ENCODE peak calls at places on chromosome 4, in nine cellular contexts. H is T-helper 22 cell; S is GM10248; F is nephron progenitor cell; K is foreskin fibroblast; J is ovary; E is activated CD8-positive, alpha-beta memory T cell treated with anti-CD3 and anti-CD28 coated beads for 4 hours; Z is DMS 273 treated with DMSO at 0.1 percent for 48 hours; D is fibroblast of lung. C is an unnamed sample.

GRCh38 chr4:6618386-6619115 is 21.9 kb upstream of the MRFAP1 start:
- DNase-seq in K (no peak), F (no peak), E (no peak), J (no peak), D (no peak), Z (no peak), S (no peak), H (no peak), C (no peak)

GRCh38 chr4:75344915-75345314 is 169.3 kb downstream of the RCHY1 start:
- DNase-seq in J (no peak), E (no peak), Z (no peak), K (no peak), D (peak; percentile 31), H (no peak), S (no peak), F (no peak), C (no peak)

GRCh38 chr4:166165829-166166420 is 292.9 kb downstream of the TLL1 start:
- DNase-seq in F (peak; percentile 41), H (no peak), S (peak; percentile 37), D (peak; percentile 66), J (no peak), Z (peak; percentile 7), E (no peak), K (peak; percentile 44), C (no peak)

GRCh38 chr4:181637186-181638105 is 605.8 kb upstream of the TENM3 start:
- DNase-seq in F (no peak), D (peak; percentile 58), E (no peak), K (no peak), J (no peak), Z (no peak), H (no peak), S (no peak), C (no peak)

GRCh38 chr4:41069268-41069667 is 145.1 kb downstream of the APBB2 start:
- DNase-seq in H (no peak), K (no peak), S (no peak), J (no peak), F (no peak), Z (no peak), E (no peak), D (peak; percentile 73), C (no peak)

GRCh38 chr4:182874158-182874855 is 42.9 kb downstream of the DCTD start:
- DNase-seq in J (no peak), H (no peak), K (no peak), F (no peak), D (no peak), E (no peak), Z (no peak), S (no peak), C (no peak)

GRCh38 chr4:176744091-176744490 is 48.6 kb downstream of the VEGFC start:
- DNase-seq in D (peak; percentile 25), E (no peak), K (no peak), H (no peak), S (no peak), Z (no peak), J (no peak), F (no peak), C (no peak)

GRCh38 chr4:110621839-110622751 is 782 bp downstream of the PITX2 start:
- DNase-seq in K (no peak), H (no peak), F (peak; percentile 60), E (no peak), Z (no peak), S (no peak), D (no peak), J (no peak), C (no peak)

GRCh38 chr4:5865896-5866599 is 26.8 kb downstream of the CRMP1 start:
- DNase-seq in K (no peak), H (no peak), Z (no peak), F (no peak), D (peak; percentile 37), S (no peak), J (no peak), E (no peak), C (no peak)

GRCh38 chr4:183099537-183100297 is 660 bp downstream of the WWC2 start:
- DNase-seq in K (no peak), J (peak; percentile 62), E (no peak), F (peak; percentile 69), S (peak; percentile 18), D (no peak), Z (no peak), H (no peak), C (peak; percentile 68)

GRCh38 chr4:41939016-41939623 is 3.9 kb downstream of the TMEM33 start:
- DNase-seq in S (no peak), H (no peak), J (no peak), E (no peak), Z (no peak), D (no peak), F (no peak), K (no peak), C (no peak)

GRCh38 chr4:72471816-72472215 is 97.2 kb downstream of the ADAMTS3 start:
- DNase-seq in H (no peak), J (no peak), E (no peak), D (peak; percentile 26), K (no peak), S (no peak), Z (no peak), F (no peak), C (no peak)

GRCh38 chr4:85953651-85954018 is 406.2 kb downstream of the MAPK10 start:
- DNase-seq in F (no peak), D (peak; percentile 34), H (no peak), S (no peak), Z (no peak), K (peak; percentile 62), J (no peak), E (no peak), C (no peak)

GRCh38 chr4:140049924-140050681 is 103.9 kb downstream of the MAML3 start:
- DNase-seq in S (peak; percentile 25), D (peak; percentile 51), J (no peak), Z (peak; percentile 80), K (no peak), E (no peak), H (no peak), F (peak; percentile 35), C (no peak)

GRCh38 chr4:157700898-157701694 is 471.7 kb downstream of the GASK1B start:
- DNase-seq in Z (no peak), D (peak; percentile 46), J (no peak), S (no peak), E (no peak), H (no peak), F (no peak), K (no peak), C (no peak)

GRCh38 chr4:138572007-138572406 is 329.9 kb upstream of the SLC7A11 start:
- DNase-seq in F (no peak), D (no peak), Z (no peak), K (no peak), E (no peak), S (no peak), J (no peak), H (no peak), C (no peak)

GRCh38 chr4:137968956-137969709 is 273.0 kb downstream of the SLC7A11 start:
- DNase-seq in Z (no peak), F (no peak), H (no peak), J (no peak), S (no peak), E (no peak), D (peak; percentile 73), K (peak; percentile 17), C (no peak)

GRCh38 chr4:123232439-123232838 is 164.2 kb upstream of the SPRY1 start:
- DNase-seq in H (no peak), D (peak; percentile 52), S (no peak), J (no peak), F (no peak), Z (no peak), K (peak; percentile 55), E (no peak), C (no peak)

GRCh38 chr4:147518086-147518485 is 37.2 kb downstream of the EDNRA start:
- DNase-seq in E (no peak), D (peak; percentile 81), F (no peak), S (no peak), Z (no peak), H (no peak), J (no peak), K (no peak), C (no peak)

GRCh38 chr4:177064724-177065394 is 244.8 kb upstream of the NEIL3 start:
- DNase-seq in Z (peak; percentile 64), E (no peak), K (no peak), H (no peak), J (no peak), D (no peak), S (no peak), F (no peak), C (no peak)

GRCh38 chr4:165359501-165359900 is 19.3 kb upstream of the CPE start:
- DNase-seq in Z (no peak), K (no peak), F (no peak), E (no peak), J (no peak), H (no peak), S (no peak), D (peak; percentile 48), C (no peak)

GRCh38 chr4:137226900-137227299 is 305.4 kb downstream of the PCDH18 start:
- DNase-seq in J (no peak), E (no peak), K (no peak), H (no peak), F (no peak), Z (no peak), S (no peak), D (peak; percentile 6), C (no peak)

GRCh38 chr4:80560337-80560736 is 224.8 kb downstream of the CFAP299 start:
- DNase-seq in Z (no peak), S (no peak), E (no peak), F (no peak), J (no peak), K (no peak), D (no peak), H (no peak), C (no peak)

GRCh38 chr4:3426465-3427133 is 15.2 kb upstream of the HGFAC start:
- DNase-seq in K (no peak), J (no peak), E (no peak), F (no peak), D (no peak), S (no peak), H (no peak), Z (no peak), C (no peak)

GRCh38 chr4:37793562-37793961 is 32.9 kb upstream of the PGM2 start:
- DNase-seq in S (no peak), Z (peak; percentile 55), J (no peak), K (peak; percentile 9), D (no peak), H (no peak), F (no peak), E (no peak), C (no peak)

GRCh38 chr4:5292091-5292490 is 240.8 kb downstream of the STK32B start:
- DNase-seq in E (no peak), D (no peak), Z (no peak), K (no peak), S (no peak), J (no peak), H (no peak), F (no peak), C (no peak)

GRCh38 chr4:145936142-145937020 is 2.2 kb downstream of the ZNF827 start:
- DNase-seq in S (peak; percentile 81), D (peak; percentile 83), E (peak; percentile 28), F (peak; percentile 77), Z (peak; percentile 24), H (peak; percentile 34), K (peak; percentile 65), J (peak; percentile 77), C (peak; percentile 71)

GRCh38 chr4:137474711-137475301 is 57.5 kb downstream of the PCDH18 start:
- DNase-seq in D (peak; percentile 48), K (peak; percentile 46), Z (peak; percentile 18), E (no peak), H (no peak), F (no peak), J (no peak), S (no peak), C (no peak)

C was measured in sciatic nerve.